ENCODE peak calls at places on chromosomes 11 and 22, in six cellular contexts. C is esophagus muscularis mucosa, E is suprapubic skin, N is transverse colon, P is GM23338, O is SK-N-SH. F is an unnamed sample.

GRCh38 chr22:50027639-50028537 is 15.3 kb upstream of the IL17REL start:
- DNase-seq in C (no peak), E (peak), N (peak), P (no peak), O (peak), F (peak)

GRCh38 chr11:130103296-130103814 is 33.7 kb downstream of the APLP2 start:
- DNase-seq in C (no peak), E (no peak), N (no peak), P (no peak), O (peak), F (no peak)

GRCh38 chr22:27719033-27719341 is 82.6 kb downstream of the MN1 start:
- DNase-seq in C (no peak), E (no peak), N (no peak), P (no peak), O (no peak), F (no peak)

GRCh38 chr22:17772963-17773605 is 1.2 kb downstream of the BID start:
- DNase-seq in C (no peak), E (no peak), N (no peak), P (peak), O (no peak), F (peak)

GRCh38 chr11:118092907-118093571 is 6.3 kb upstream of the SMIM35 start:
- DNase-seq in C (no peak), E (no peak), N (no peak), P (no peak), O (no peak), F (no peak)

GRCh38 chr11:26891501-26891900 is 102.4 kb upstream of the FIBIN start:
- DNase-seq in C (no peak), E (no peak), N (no peak), P (no peak), O (no peak), F (no peak)

GRCh38 chr11:109697140-109697843 is 275.3 kb downstream of the C11orf87 start:
- DNase-seq in C (no peak), E (no peak), N (no peak), P (peak), O (peak), F (no peak)

GRCh38 chr11:19938051-19938856 is 222.0 kb downstream of the DBX1 start:
- DNase-seq in C (no peak), E (no peak), N (peak), P (peak), O (peak), F (no peak)

GRCh38 chr22:49576241-49577141 is 251.2 kb downstream of the BRD1 start:
- DNase-seq in C (no peak), E (peak), N (peak), P (no peak), O (peak), F (peak)

GRCh38 chr22:33109532-33110148 is 51.5 kb upstream of the SYN3 start:
- DNase-seq in C (no peak), E (no peak), N (no peak), P (no peak), O (no peak), F (no peak)

DNA sequence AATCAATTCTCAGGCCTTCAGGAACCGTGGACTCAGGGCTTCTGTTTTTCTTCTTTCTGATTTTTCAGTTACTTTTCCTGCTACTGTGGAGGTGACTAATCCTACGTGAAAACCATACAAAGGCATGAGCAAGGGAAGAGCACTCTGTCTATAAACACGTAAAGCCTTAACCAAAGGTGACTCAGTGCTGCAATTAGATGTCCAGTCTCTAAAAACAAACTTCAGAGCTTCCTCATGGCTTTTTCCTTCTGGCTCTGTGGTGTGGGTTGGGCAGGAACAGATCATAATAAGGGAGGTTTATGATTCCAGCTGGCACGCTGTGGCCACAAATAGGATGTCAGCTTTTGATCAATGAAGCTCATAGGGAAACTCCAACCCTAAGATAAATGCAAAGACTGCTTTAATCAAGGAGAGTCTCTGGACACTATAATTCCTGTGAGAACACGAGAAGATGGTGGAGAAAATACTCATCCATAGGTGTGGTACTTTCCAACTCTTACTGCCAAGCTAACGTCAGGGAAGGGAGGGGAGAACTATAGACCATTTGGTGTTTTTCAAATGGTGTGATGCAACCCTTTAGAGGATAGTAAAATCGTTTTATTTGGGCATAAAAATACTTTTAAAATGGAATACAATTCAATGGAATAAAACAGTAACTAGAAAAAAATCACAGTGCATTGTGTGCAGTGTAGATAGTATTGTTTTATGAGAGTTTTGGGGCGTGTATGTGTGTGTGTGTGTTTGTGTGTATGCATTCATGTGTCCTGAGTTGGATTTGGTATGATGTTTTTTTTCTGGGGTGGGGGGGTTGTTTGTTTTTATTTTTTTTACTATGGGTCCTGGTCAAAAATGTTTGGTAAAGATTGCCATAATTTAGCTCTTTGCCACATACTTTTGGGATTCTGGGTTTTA is at the start of gene NXPE2:
- DNase-seq in C (no peak), E (no peak), N (peak), P (no peak), O (no peak), F (no peak)
- TF ChIP-seq POLR2AphosphoS5 in C (no peak), E (no peak), N (peak), P (no peak), O (no peak), F (peak)

GRCh38 chr22:44305455-44305854 is 7.3 kb downstream of the SHISAL1 start:
- DNase-seq in C (no peak), E (no peak), N (no peak), P (no peak), O (no peak), F (no peak)
- TF ChIP-seq POLR2AphosphoS5 in C (no peak), E (no peak), N (no peak), P (no peak), O (no peak), F (no peak)

DNA sequence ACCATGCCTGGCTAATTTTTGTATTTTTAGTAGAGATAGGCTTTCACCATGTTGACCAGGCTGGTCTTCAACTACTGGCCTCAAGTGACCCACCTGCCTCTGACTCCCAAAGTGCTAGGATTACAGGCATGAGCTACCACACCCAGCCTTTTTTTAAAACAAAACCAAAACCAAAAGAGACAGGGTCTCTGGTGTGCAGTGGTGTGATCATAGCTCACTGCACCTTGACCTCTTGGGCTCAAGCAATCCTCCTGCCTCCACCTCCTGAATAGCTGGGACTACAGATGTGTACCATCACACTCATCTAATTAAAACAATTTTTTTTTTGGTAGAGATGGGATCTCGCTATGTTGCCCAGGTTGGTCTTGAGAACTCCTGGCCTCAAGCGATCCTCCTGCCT is 77.7 kb downstream of the PTPRJ start:
- DNase-seq in C (no peak), E (no peak), N (no peak), P (no peak), O (no peak), F (no peak)
- TF ChIP-seq POLR2AphosphoS5 in C (no peak), E (no peak), N (no peak), P (no peak), O (no peak), F (no peak)

DNA sequence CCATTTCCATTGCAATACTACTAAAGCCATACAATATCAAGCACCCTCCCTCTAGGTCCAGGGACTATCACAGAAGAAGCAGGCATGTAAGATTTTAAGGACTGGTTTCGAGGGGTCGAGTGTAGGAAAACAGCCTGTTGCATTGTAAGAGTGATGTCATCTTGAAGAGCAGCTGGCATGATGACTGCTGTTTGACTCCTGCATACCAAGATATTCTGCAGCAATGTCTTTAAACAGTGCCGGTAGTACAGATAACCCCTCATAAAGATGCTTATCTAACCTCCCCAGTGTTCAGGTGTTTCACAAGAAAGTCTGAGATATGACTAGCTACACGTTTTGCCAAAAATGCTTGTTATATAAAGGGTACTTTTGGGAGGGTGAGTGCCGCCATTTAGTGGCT is 11.9 kb downstream of the FAM111A start:
- DNase-seq in C (no peak), E (no peak), N (no peak), P (no peak), O (no peak), F (no peak)
- TF ChIP-seq POLR2AphosphoS5 in C (no peak), E (no peak), N (no peak), P (no peak), O (no peak), F (no peak)

DNA sequence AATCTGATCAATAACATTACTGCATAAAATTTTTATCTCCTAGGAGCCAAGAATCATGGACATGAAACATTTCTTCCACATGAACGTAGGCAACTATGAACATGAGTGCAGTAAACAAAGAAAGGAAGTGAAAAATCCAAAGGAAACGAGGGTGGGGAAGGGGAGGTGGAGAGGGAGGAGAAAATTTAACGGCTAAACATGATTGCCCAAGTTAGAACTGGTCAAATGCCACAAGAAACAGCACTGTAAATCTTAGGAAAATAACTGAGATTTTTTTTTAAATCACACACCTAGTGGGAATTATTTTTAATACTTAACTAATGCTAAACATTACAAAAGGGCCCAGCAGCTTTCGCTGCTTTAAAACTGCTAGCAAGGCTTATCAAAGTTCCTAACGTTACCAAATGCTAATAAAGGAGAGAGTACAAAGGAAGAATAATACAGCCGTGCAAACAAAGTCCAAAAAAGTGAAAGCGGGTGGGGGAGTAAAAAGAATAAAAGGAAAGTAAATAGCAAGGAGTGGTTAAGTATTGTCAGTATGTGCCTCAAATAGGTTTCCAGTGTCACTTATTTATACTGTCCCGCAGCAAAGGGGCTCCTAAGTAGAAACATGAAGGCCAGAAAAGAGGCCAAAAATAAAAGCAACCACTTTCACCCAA is 13.7 kb downstream of the NARS2 start:
- DNase-seq in C (no peak), E (no peak), N (no peak), P (no peak), O (no peak), F (no peak)
- TF ChIP-seq POLR2AphosphoS5 in C (no peak), E (no peak), N (no peak), P (no peak), O (no peak), F (no peak)

DNA sequence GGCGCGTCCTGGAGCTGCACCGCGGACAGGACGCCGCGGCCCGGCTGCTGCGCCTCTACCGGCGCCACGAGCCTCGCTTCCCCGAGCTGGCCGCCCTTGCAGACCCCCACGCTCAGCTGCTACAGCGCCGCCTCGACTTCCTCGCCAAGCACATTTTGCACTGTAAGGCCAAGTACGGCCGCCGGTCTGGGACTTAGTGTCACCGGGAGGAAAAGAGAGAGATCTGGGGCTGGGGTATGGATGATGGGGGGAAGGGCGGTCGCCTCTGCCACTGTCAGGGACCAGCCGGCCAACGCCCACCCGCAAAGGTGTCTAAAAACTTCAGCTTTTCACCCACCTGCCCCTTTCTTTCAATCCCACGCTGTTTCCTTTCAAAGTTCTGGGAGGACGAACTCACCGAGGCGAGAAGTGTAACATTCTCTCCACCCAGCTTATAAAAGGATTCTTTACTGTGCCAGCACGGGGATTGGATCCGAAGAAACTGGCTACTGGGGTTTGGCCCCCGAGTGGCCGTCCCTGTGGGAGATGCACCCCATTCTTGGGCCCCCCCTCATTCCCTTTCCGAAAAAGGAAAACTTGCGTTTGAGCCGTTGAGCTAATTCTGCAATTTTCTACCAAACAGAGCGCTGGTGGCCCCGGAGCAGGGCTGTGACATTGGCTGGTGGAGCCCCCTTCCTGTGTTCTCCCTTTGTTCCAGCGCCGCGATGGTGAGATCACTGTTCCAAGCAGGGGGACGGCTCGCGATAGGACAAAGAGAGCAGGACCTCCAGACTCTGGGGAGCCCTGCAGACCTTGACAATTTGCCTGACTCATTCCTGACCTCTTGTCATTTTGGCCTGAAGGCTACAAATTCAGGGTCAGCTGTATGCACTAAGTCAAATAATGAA is 1.7 kb downstream of the FJX1 start:
- DNase-seq in C (no peak), E (no peak), N (peak), P (peak), O (peak), F (peak)
- TF ChIP-seq POLR2AphosphoS5 in C (no peak), E (no peak), N (no peak), P (peak), O (no peak), F (no peak)

DNA sequence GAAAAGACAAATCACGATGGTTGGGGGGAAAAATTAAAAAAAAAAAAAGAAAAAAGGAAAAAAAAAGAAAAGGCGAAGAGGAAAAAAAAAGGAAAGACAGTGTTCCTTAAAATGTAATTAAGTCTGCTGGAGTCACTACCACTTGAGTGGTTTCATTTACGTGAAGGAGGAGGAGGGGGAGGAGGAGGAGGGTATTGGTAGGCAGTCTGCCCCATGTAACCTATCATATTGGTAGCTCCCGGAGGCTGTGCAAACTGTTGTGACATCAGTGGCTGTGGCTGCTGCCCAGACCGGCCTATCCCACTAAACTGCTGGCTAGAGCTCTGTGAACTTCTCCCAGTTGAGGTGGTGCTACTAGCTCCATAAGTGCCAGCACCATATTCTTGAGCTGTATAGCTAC is 17.9 kb downstream of the KDELR3 start:
- DNase-seq in C (no peak), E (no peak), N (no peak), P (no peak), O (no peak), F (no peak)
- TF ChIP-seq POLR2AphosphoS5 in C (no peak), E (no peak), N (no peak), P (no peak), O (no peak), F (peak)

GRCh38 chr11:10612217-10612862 is 43.9 kb upstream of the LYVE1 start:
- DNase-seq in C (no peak), E (no peak), N (no peak), P (no peak), O (no peak), F (no peak)
- TF ChIP-seq POLR2AphosphoS5 in C (no peak), E (no peak), N (no peak), P (no peak), O (no peak), F (no peak)